ENCODE peak calls at places on chromosomes 11 and 22, in six cellular contexts. Q, B, K, L, U and I are unnamed samples.

GRCh38 chr22:28008056-28008455 is 89.0 kb upstream of the PITPNB start:
- DNase-seq in Q (no peak), B (no peak), K (no peak), L (no peak), U (no peak), I (no peak)

GRCh38 chr22:21829523-21829922 is 37.9 kb downstream of the MAPK1 start:
- DNase-seq in Q (no peak), B (no peak), K (no peak), L (no peak), U (no peak), I (no peak)

GRCh38 chr22:24894998-24895397 is 51.5 kb downstream of the LHFPL7 start:
- DNase-seq in Q (no peak), B (no peak), K (peak; percentile 44), L (no peak), U (peak; percentile 84), I (no peak)

GRCh38 chr11:6259638-6260019 is at the start of gene CCKBR:
- DNase-seq in Q (peak; percentile 46), B (no peak), K (peak; percentile 58), L (no peak), U (no peak), I (no peak)

GRCh38 chr11:8744423-8744822 is 61.8 kb downstream of the RPL27A start:
- DNase-seq in Q (no peak), B (no peak), K (no peak), L (no peak), U (no peak), I (peak; percentile 6)

GRCh38 chr22:23518381-23519187 is 61.5 kb downstream of the IGLL1 start:
- DNase-seq in Q (no peak), B (peak; percentile 66), K (no peak), L (no peak), U (no peak), I (no peak)

GRCh38 chr22:38655532-38656255 is 498 bp downstream of the FAM227A start:
- DNase-seq in Q (peak; percentile 34), B (no peak), K (no peak), L (no peak), U (no peak), I (no peak)

GRCh38 chr22:22210375-22210774 is 34.2 kb upstream of the VPREB1 start:
- DNase-seq in Q (no peak), B (peak; percentile 64), K (no peak), L (peak; percentile 37), U (peak; percentile 41), I (peak; percentile 60)

GRCh38 chr11:113189909-113190667 is 124.3 kb upstream of the TTC12 start:
- DNase-seq in Q (no peak), B (peak; percentile 86), K (no peak), L (no peak), U (no peak), I (peak; percentile 77)

GRCh38 chr11:118881130-118881717 is 2.5 kb upstream of the CXCR5 start:
- DNase-seq in Q (no peak), B (no peak), K (no peak), L (no peak), U (no peak), I (no peak)